ENCODE peak calls at places on chromosome 15, in four cellular contexts. P is effector CD4-positive, alpha-beta T cell; N is LHCN-M2; U is OCI-LY7. W is an unnamed sample.
A peak's percentile ranks its signal among the peaks of the same experiment; 100 is the strongest.

GRCh38 chr15:52337961-52338535 is 42.4 kb upstream of the MYO5C start:
- DNase-seq in P (no peak), N (no peak), U (no peak), W (peak; percentile 32)

GRCh38 chr15:49187537-49188245 is 17.6 kb downstream of the GALK2 start:
- DNase-seq in N (peak; percentile 19), U (no peak), P (no peak), W (no peak)

GRCh38 chr15:61750271-61751084 is 309.8 kb downstream of the VPS13C start:
- DNase-seq in P (no peak), U (no peak), N (no peak), W (no peak)

GRCh38 chr15:59252137-59252536 is 45.5 kb downstream of the LDHAL6B start:
- DNase-seq in P (no peak), U (no peak), N (no peak), W (no peak)

GRCh38 chr15:91055548-91056331 is 33.3 kb upstream of the VPS33B start:
- DNase-seq in P (no peak), U (peak; percentile 59), N (peak; percentile 80), W (no peak)

GRCh38 chr15:33722005-33722672 is 246.2 kb upstream of the CHRM5 start:
- DNase-seq in N (peak; percentile 55), P (no peak), U (peak; percentile 13), W (no peak)

GRCh38 chr15:71116942-71117341 is 1.7 kb downstream of the THSD4 start:
- DNase-seq in U (no peak), P (no peak), N (no peak), W (no peak)

GRCh38 chr15:47505712-47506542 is 211.4 kb upstream of the SEMA6D start:
- DNase-seq in N (no peak), U (no peak), P (no peak), W (no peak)

GRCh38 chr15:84741151-84741550 is 7.2 kb upstream of the ZNF592 start:
- DNase-seq in N (no peak), P (no peak), U (no peak), W (no peak)

GRCh38 chr15:80418892-80419537 is 14.8 kb downstream of the ARNT2 start:
- DNase-seq in U (peak; percentile 38), N (peak; percentile 52), P (no peak), W (no peak)

GRCh38 chr15:82621970-82622369 is 25.2 kb downstream of the CPEB1 start:
- DNase-seq in U (no peak), P (no peak), N (no peak), W (no peak)

GRCh38 chr15:100686725-100687488 is 84.5 kb downstream of the ASB7 start:
- DNase-seq in P (no peak), N (peak; percentile 53), U (no peak), W (no peak)

GRCh38 chr15:83631534-83631933 is 22.4 kb upstream of the ADAMTSL3 start:
- DNase-seq in N (no peak), U (no peak), P (no peak), W (no peak)

GRCh38 chr15:89116404-89116803 is 28.1 kb downstream of the ABHD2 start:
- DNase-seq in N (no peak), P (no peak), U (no peak), W (no peak)

GRCh38 chr15:63939531-63940130 is 105.9 kb upstream of the HERC1 start:
- DNase-seq in P (no peak), U (no peak), N (peak; percentile 81), W (peak; percentile 11)

GRCh38 chr15:29533667-29534066 is 264.0 kb upstream of the NSMCE3 start:
- DNase-seq in N (no peak), U (no peak), P (no peak), W (no peak)

GRCh38 chr15:77025941-77026411 is 31.1 kb downstream of the PSTPIP1 start:
- DNase-seq in U (no peak), N (no peak), P (peak; percentile 1), W (no peak)

GRCh38 chr15:69253156-69253555 is 45.6 kb upstream of the PAQR5 start:
- DNase-seq in P (no peak), U (no peak), N (peak; percentile 91), W (no peak)

GRCh38 chr15:49610166-49610918 is 10.3 kb downstream of the FAM227B start:
- DNase-seq in N (no peak), U (no peak), P (no peak), W (no peak)

W was measured in T-helper 2 cell.